ENCODE peak calls at places on chromosome 15, in five cellular contexts. Y is colonic mucosa, X is ovary, U is kidney, V is OCI-LY7. C is an unnamed sample. For H3K4me1, the result is how much of the 10 kb centered on the place peaks cover.

GRCh38 chr15:45026646-45027045 is 3.7 kb downstream of the SORD start:
- DNase-seq in Y (no peak), X (no peak), U (no peak), V (no peak), C (no peak)

GRCh38 chr15:60682115-60682514 is 203.2 kb upstream of the ICE2 start:
- DNase-seq in Y (no peak), X (no peak), U (no peak), V (no peak), C (no peak)

GRCh38 chr15:76994971-76995945 is at the start of gene PSTPIP1:
- DNase-seq in Y (no peak), X (peak), U (peak), V (peak), C (no peak)

GRCh38 chr15:101207867-101208288 is 44.0 kb downstream of the CHSY1 start:
- DNase-seq in Y (no peak), X (no peak), U (no peak), V (no peak), C (no peak)

GRCh38 chr15:68538291-68538690 is 40.5 kb upstream of the CORO2B start:
- DNase-seq in Y (no peak), X (no peak), U (no peak), V (no peak), C (no peak)

GRCh38 chr15:32649336-32649735 is 7.8 kb downstream of the SCG5 start:
- DNase-seq in Y (no peak), X (no peak), U (no peak), V (no peak), C (no peak)

GRCh38 chr15:45181491-45182285 is 6.1 kb downstream of the SHF start:
- DNase-seq in Y (peak), X (no peak), U (no peak), V (no peak), C (no peak)

GRCh38 chr15:33068007-33068441 is 126.5 kb downstream of the FMN1 start:
- DNase-seq in Y (peak), X (no peak), U (peak), V (no peak), C (no peak)

GRCh38 chr15:101615986-101616848 is 36.0 kb downstream of the TM2D3 start:
- DNase-seq in Y (peak), X (peak), U (peak), V (no peak), C (peak)

GRCh38 chr15:48644827-48645557 is 517 bp downstream of the FBN1 start:
- DNase-seq in Y (no peak), X (peak), U (peak), V (no peak), C (no peak)

GRCh38 chr15:83300826-83301225 is 16.4 kb upstream of the BNC1 start:
- DNase-seq in Y (no peak), X (no peak), U (no peak), V (no peak), C (no peak)

GRCh38 chr15:80105193-80105984 is 45.9 kb downstream of the ZFAND6 start:
- DNase-seq in Y (no peak), X (no peak), U (no peak), V (no peak), C (no peak)

GRCh38 chr15:51869074-51869425 is 39.6 kb downstream of the TMOD3 start:
- DNase-seq in Y (peak), X (no peak), U (no peak), V (no peak), C (no peak)

GRCh38 chr15:48936666-48937065 is 27.1 kb downstream of the SHC4 start:
- DNase-seq in Y (no peak), X (no peak), U (no peak), V (no peak), C (no peak)

GRCh38 chr15:90988249-90988648 is 6.1 kb downstream of the PRC1 start:
- DNase-seq in Y (no peak), X (no peak), U (no peak), V (peak), C (no peak)

GRCh38 chr15:78266806-78267205 is 2.4 kb downstream of the DNAJA4 start:
- DNase-seq in Y (no peak), X (no peak), U (no peak), V (no peak), C (no peak)

GRCh38 chr15:82647835-82648256 is 683 bp upstream of the CPEB1 start:
- DNase-seq in Y (no peak), X (no peak), U (peak), V (no peak), C (no peak)

GRCh38 chr15:39616731-39617455 is 36.0 kb downstream of the THBS1 start:
- DNase-seq in Y (no peak), X (no peak), U (no peak), V (no peak), C (no peak)

GRCh38 chr15:74343127-74343796 is 24.2 kb downstream of the CYP11A1 start:
- DNase-seq in Y (no peak), X (no peak), U (peak), V (no peak), C (no peak)

GRCh38 chr15:100255644-100256043 is 86.1 kb downstream of the ADAMTS17 start:
- DNase-seq in Y (no peak), X (no peak), U (no peak), V (no peak), C (no peak)

GRCh38 chr15:77784361-77785292 is 151.9 kb upstream of the LINGO1 start:
- DNase-seq in Y (peak), X (no peak), U (no peak), V (peak), C (peak)

GRCh38 chr15:100832178-100832942 is 47.3 kb upstream of the ALDH1A3 start:
- DNase-seq in Y (no peak), X (no peak), U (no peak), V (no peak), C (no peak)

GRCh38 chr15:96351801-96352593 is 21.5 kb downstream of the NR2F2 start:
- DNase-seq in Y (no peak), X (peak), U (peak), V (no peak), C (no peak)

DNA sequence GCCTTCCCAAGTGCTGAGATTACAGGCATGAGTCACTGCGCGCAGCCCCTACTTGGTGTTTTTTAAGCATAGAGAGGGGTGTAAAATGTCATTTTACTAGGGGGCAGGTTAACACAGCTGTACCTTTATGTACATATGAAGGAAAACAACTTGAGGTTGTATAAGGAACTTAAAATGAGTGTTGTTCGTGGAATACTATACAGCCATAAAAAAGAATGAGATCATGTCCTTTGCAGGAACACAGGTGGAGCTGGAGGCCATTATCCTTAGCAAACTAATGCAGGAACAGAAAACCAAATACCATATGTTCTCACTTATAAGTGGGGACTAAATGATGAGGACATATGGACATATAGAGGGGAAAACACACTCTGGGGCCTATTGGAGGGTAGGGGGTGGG is 256.2 kb upstream of the C2CD4B start:
- DNase-seq in Y (no peak), X (no peak), U (no peak), V (no peak), C (no peak)
- H3K4me1 ChIP-seq in Y (under half), X (under half), U (under half), V (under half), C (under half)

DNA sequence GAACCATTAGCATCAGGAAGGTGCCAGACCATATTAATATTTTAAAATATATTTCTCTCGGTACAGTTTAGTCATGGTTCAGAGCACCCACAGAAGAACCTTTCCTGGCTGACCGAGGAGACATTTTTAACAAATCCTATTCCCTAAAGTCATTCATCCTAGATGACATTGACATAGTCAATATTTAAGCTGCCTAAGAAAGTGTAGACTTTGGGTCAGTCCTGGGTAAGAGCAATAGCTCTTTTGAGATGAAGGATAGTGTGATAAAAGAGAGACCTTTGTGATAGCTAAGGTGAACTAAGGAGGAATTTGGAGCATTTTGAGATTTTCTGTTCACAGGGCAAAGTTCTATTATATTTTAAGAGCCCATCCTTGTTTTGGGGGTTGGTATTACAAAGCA is 47.5 kb downstream of the ZNF609 start:
- DNase-seq in Y (no peak), X (no peak), U (no peak), V (no peak), C (no peak)
- H3K27ac ChIP-seq in Y (peak), X (peak), U (no peak), V (peak), C (no peak)

GRCh38 chr15:55394694-55395093 is 13.5 kb downstream of the CCPG1 start:
- DNase-seq in Y (no peak), X (no peak), U (no peak), V (no peak), C (no peak)
- H3K4me1 ChIP-seq in Y (under half), X (under half), U (under half), V (under half), C (under half)

DNA sequence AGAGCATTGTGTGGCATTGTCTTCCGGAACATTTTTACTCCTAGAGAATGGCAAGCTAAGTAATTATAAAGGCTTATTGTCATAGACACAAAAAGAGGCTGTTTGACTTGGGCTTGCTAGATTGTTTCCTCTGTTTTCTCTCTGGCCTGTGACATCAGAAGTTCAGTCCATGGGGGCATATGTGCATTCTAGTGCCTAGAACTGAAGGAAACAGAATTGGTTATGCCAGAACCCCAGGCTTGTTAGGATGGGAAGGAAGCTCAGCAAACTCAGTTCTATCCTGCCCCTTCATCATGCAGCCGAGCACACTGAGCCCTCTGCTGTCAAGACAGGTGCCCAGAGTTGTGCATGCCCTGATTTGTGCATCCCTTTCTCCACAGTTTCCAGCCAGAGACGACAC is 131.3 kb downstream of the PDE8A start:
- DNase-seq in Y (no peak), X (no peak), U (no peak), V (no peak), C (no peak)
- H3K27ac ChIP-seq in Y (no peak), X (no peak), U (no peak), V (no peak), C (no peak)

DNA sequence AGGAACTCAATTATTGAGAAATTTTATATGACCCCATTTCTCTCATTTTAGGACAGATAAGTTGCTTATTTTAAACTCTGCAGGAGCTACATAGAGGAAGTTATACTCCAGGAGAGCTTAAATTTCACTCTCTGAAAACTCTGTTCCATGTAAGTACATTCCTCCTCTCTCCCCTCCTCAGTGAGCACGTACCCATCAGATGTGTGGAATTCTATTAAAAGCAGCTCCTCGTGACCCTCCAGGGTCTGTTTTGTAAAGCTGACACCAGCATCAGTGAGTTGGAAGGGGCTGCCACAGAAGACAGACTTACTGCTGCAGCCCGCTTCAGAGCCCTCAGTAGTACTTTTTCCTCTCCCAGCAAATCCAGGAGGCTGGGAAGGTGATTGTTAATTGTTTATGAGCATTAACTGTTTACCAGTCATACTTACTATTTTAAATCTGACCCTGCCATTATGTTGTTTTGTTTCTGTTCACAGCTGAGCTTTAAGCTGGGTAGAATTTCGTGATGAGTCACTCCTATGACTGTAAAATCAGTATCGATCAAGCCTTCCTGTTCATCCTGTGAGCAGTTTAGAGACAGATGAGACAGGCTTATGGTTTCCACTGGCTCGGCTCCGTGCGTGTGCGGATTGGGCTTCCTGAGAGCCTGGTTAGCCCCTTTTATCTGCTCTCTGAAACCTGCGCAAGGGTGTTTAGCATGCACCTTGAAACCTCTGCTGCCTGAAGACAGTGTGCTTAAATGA is 20.4 kb downstream of the IGF1R start:
- DNase-seq in Y (no peak), X (no peak), U (no peak), V (no peak), C (no peak)
- H3K4me1 ChIP-seq in Y (under half), X (under half), U (under half), V (under half), C (under half)

GRCh38 chr15:59017459-59017858 is 30.0 kb downstream of the RNF111 start:
- DNase-seq in Y (no peak), X (no peak), U (no peak), V (no peak), C (no peak)

GRCh38 chr15:59018833-59019232 is 31.4 kb downstream of the RNF111 start:
- DNase-seq in Y (no peak), X (no peak), U (no peak), V (no peak), C (no peak)

GRCh38 chr15:59011262-59011947 is 23.9 kb downstream of the RNF111 start:
- DNase-seq in Y (no peak), X (no peak), U (no peak), V (no peak), C (no peak)

GRCh38 chr15:59013246-59013645 is 25.8 kb downstream of the RNF111 start:
- DNase-seq in Y (no peak), X (no peak), U (no peak), V (no peak), C (no peak)

DNA sequence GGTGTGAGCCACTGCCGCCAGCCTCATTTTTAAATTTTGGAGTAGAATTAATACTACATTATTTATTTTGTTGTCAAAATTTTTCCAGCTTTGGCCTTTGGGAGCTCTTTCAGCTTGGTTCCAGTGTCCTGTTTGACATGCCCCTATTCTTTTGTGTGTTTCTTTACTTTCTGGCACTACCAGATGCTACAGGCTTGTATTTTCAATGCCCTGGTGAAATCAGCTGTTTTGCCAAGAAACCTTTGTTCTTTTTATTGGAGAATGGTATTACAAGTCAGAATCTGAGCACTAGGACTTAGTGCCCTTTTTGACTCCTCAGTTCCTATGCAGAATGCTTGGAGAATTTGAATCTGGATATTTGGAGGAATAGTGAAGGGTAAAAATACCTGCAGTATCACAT is 26.6 kb downstream of the RNF111 start:
- DNase-seq in Y (no peak), X (no peak), U (no peak), V (no peak), C (no peak)
- H3K27ac ChIP-seq in Y (no peak), X (no peak), U (no peak), V (no peak), C (no peak)

GRCh38 chr15:63241316-63241715 is 36.1 kb upstream of the APH1B start:
- DNase-seq in Y (no peak), X (no peak), U (no peak), V (no peak), C (no peak)

GRCh38 chr15:63238796-63239195 is 38.6 kb upstream of the APH1B start:
- DNase-seq in Y (no peak), X (no peak), U (no peak), V (no peak), C (no peak)

GRCh38 chr15:63243101-63243500 is 34.3 kb upstream of the APH1B start:
- DNase-seq in Y (no peak), X (no peak), U (no peak), V (no peak), C (no peak)

GRCh38 chr15:63238181-63238580 is 39.2 kb upstream of the APH1B start:
- DNase-seq in Y (no peak), X (no peak), U (no peak), V (no peak), C (no peak)

DNA sequence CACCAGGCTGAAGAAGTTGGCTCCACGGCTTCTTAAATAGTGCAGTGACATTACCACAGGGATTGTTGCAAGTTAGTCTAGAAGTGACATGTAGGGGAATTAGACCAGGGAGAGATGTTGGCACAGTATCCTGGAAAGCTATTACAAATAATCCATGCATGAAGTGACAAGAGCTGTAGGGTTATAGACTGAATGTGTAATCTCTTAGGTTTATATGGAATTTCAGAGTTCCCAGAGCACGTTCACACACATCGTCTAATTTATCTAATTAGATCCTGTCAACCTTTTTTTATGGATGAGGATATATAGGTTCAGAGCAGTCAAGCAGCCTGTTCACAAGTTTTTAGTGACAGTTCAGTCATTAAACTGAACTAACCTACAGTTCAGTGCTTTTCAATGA is 37.3 kb upstream of the APH1B start:
- DNase-seq in Y (no peak), X (no peak), U (no peak), V (no peak), C (no peak)
- H3K4me1 ChIP-seq in Y (under half), X (under half), U (under half), V (under half), C (under half)

C was measured in iPS DF 6.9.